ENCODE peak calls at places on chromosome 10, in five cellular contexts. G is KG1; U is adipocyte; R is CD4-positive, alpha-beta T cell; E is activated CD4-positive, alpha-beta T cell treated with anti-CD3 and anti-CD28 coated beads, Interleukin-2, amount 50 U/mL, for 1 hour. P is an unnamed sample.

GRCh38 chr10:93193886-93194285 is 120.2 kb downstream of the CYP26A1 start:
- DNase-seq in R (no peak), G (no peak), E (no peak), U (peak; percentile 17), P (no peak)

GRCh38 chr10:70920519-70920918 is 32.2 kb upstream of the PCBD1 start:
- DNase-seq in E (no peak), U (no peak), R (no peak), G (no peak), P (no peak)

GRCh38 chr10:86972613-86973380 is 4.5 kb downstream of the ADIRF start:
- DNase-seq in R (no peak), E (no peak), G (no peak), U (no peak), P (no peak)

GRCh38 chr10:6144609-6145413 is 56.0 kb downstream of the RBM17 start:
- DNase-seq in R (peak; percentile 90), G (peak; percentile 78), E (peak; percentile 85), U (peak; percentile 94), P (no peak)

GRCh38 chr10:87734987-87735827 is 75.5 kb downstream of the PAPSS2 start:
- DNase-seq in E (no peak), G (no peak), U (peak; percentile 76), R (no peak), P (no peak)

GRCh38 chr10:116269612-116270011 is 3.4 kb downstream of the GFRA1 start:
- DNase-seq in R (no peak), E (no peak), G (no peak), U (no peak), P (no peak)

GRCh38 chr10:122407375-122408125 is 33.0 kb downstream of the PLEKHA1 start:
- DNase-seq in E (no peak), G (no peak), R (peak; percentile 44), U (peak; percentile 55), P (no peak)

GRCh38 chr10:13183625-13184024 is 22.3 kb downstream of the MCM10 start:
- DNase-seq in U (no peak), R (no peak), G (no peak), E (no peak), P (no peak)

GRCh38 chr10:71381611-71382010 is 15.1 kb upstream of the CDH23 start:
- DNase-seq in R (no peak), U (no peak), E (no peak), G (no peak), P (no peak)

GRCh38 chr10:57823398-57823797 is 444.3 kb downstream of the IPMK start:
- DNase-seq in R (no peak), E (no peak), U (no peak), G (no peak), P (no peak)

GRCh38 chr10:43229208-43230061 is 37.4 kb downstream of the RASGEF1A start:
- DNase-seq in E (peak; percentile 16), U (peak; percentile 20), G (no peak), R (peak; percentile 25), P (no peak)

GRCh38 chr10:119305860-119306513 is 98.6 kb downstream of the GRK5 start:
- DNase-seq in E (peak; percentile 85), R (peak; percentile 82), U (peak; percentile 47), G (peak; percentile 84), P (no peak)

GRCh38 chr10:11345224-11346054 is 266.0 kb downstream of the USP6NL start:
- DNase-seq in U (no peak), E (no peak), G (no peak), R (no peak), P (no peak)

GRCh38 chr10:86367339-86367951 is 850 bp upstream of the GRID1 start:
- DNase-seq in U (peak; percentile 49), E (no peak), G (no peak), R (no peak), P (no peak)

GRCh38 chr10:113709221-113709838 is 29.6 kb downstream of the CASP7 start:
- DNase-seq in R (no peak), E (no peak), G (no peak), U (peak; percentile 84), P (peak; percentile 42)

GRCh38 chr10:99964791-99965190 is 45.0 kb downstream of the DNMBP start:
- DNase-seq in U (peak; percentile 51), R (no peak), G (no peak), E (no peak), P (no peak)

P was measured in SK-N-MC.